ENCODE peak calls at places on chromosomes 4 and X, in four cellular contexts. D, N, L and S are unnamed samples.

GRCh38 chr4:145177906-145178538 is 2.4 kb downstream of the OTUD4 start:
- DNase-seq in L (no peak), N (peak), D (no peak), S (peak)

GRCh38 chr4:174262624-174263444 is 20.6 kb downstream of the FBXO8 start:
- DNase-seq in D (no peak), N (no peak), L (no peak), S (no peak)

GRCh38 chrX:71616672-71617529 is 1.4 kb downstream of the CXCR3 start:
- DNase-seq in L (peak), D (no peak), N (peak), S (no peak)

GRCh38 chr4:24675723-24676122 is 91.4 kb upstream of the DHX15 start:
- DNase-seq in D (no peak), N (no peak), L (no peak), S (peak)

GRCh38 chr4:6938237-6938636 is 28.6 kb downstream of the TBC1D14 start:
- DNase-seq in L (no peak), N (no peak), D (no peak), S (peak)

GRCh38 chr4:14620567-14621138 is 381.6 kb upstream of the CPEB2 start:
- DNase-seq in N (no peak), D (no peak), L (no peak), S (no peak)

GRCh38 chr4:122224348-122224747 is 72.2 kb downstream of the BLTP1 start:
- DNase-seq in D (peak), L (no peak), N (no peak), S (no peak)

GRCh38 chr4:98890698-98891097 is 38.2 kb downstream of the EIF4E start:
- DNase-seq in L (no peak), D (no peak), N (no peak), S (no peak)

GRCh38 chr4:72397314-72397713 is 171.7 kb downstream of the ADAMTS3 start:
- DNase-seq in D (no peak), N (no peak), L (no peak), S (no peak)

GRCh38 chr4:7313361-7313811 is 121.0 kb downstream of the SORCS2 start:
- DNase-seq in L (no peak), D (no peak), N (no peak), S (no peak)

GRCh38 chrX:81586091-81586490 is 384.2 kb downstream of the SH3BGRL start:
- DNase-seq in D (no peak), N (no peak), L (no peak), S (no peak)

GRCh38 chrX:130172127-130172834 is 519 bp downstream of the RAB33A start:
- DNase-seq in L (peak), N (no peak), D (no peak), S (no peak)

GRCh38 chrX:118025193-118025592 is 91.4 kb downstream of the KLHL13 start:
- DNase-seq in D (no peak), N (no peak), L (no peak), S (no peak)

GRCh38 chr4:19689511-19689910 is 562.2 kb upstream of the SLIT2 start:
- DNase-seq in N (no peak), L (no peak), D (no peak), S (no peak)

GRCh38 chr4:69764311-69764710 is 3.9 kb upstream of the SULT1B1 start:
- DNase-seq in D (no peak), N (no peak), L (no peak), S (no peak)

GRCh38 chr4:148124512-148124911 is 317.7 kb downstream of the NR3C2 start:
- DNase-seq in D (no peak), N (no peak), L (no peak), S (no peak)

GRCh38 chr4:118848901-118849300 is 13.0 kb upstream of the SEC24D start:
- DNase-seq in D (no peak), L (no peak), N (no peak), S (no peak)

GRCh38 chr4:10200869-10201268 is 84.3 kb upstream of the WDR1 start:
- DNase-seq in L (no peak), D (peak), N (no peak), S (no peak)

GRCh38 chr4:160159457-160159856 is 1056.6 kb downstream of the RAPGEF2 start:
- DNase-seq in L (no peak), D (no peak), N (no peak), S (no peak)

GRCh38 chr4:110266136-110266535 is 67.7 kb upstream of the ELOVL6 start:
- DNase-seq in D (no peak), N (no peak), L (no peak), S (no peak)

GRCh38 chr4:123120473-123120872 is 198.1 kb upstream of the NUDT6 start:
- DNase-seq in L (no peak), D (no peak), N (no peak), S (no peak)

GRCh38 chr4:4259484-4260100 is 11.6 kb upstream of the TMEM128 start:
- DNase-seq in N (peak), L (no peak), D (no peak), S (no peak)

GRCh38 chrX:49106930-49107329 is 16.6 kb downstream of the GPKOW start:
- DNase-seq in L (peak), D (no peak), N (peak), S (no peak)

GRCh38 chr4:166493828-166494432 is 620.9 kb downstream of the TLL1 start:
- DNase-seq in D (no peak), L (no peak), N (no peak), S (no peak)

GRCh38 chrX:153649178-153649914 is 2.3 kb downstream of the DUSP9 start:
- DNase-seq in N (peak), L (peak), D (peak), S (peak)

GRCh38 chr4:52750213-52750612 is 1.0 kb downstream of the ERVMER34-1 start:
- DNase-seq in D (no peak), N (no peak), L (no peak), S (no peak)

GRCh38 chrX:120514236-120514635 is 45.1 kb upstream of the LAMP2 start:
- DNase-seq in L (peak), N (peak), D (no peak), S (peak)

GRCh38 chr4:64767547-64767946 is 358.3 kb upstream of the TECRL start:
- DNase-seq in D (no peak), N (no peak), L (no peak), S (no peak)

GRCh38 chr4:83894831-83895230 is 358.9 kb downstream of the GPAT3 start:
- DNase-seq in L (no peak), D (no peak), N (no peak), S (no peak)

GRCh38 chr4:15455290-15455689 is 14.4 kb upstream of the CC2D2A start:
- DNase-seq in L (no peak), D (no peak), N (no peak), S (peak)

GRCh38 chr4:7581477-7581876 is 146.7 kb upstream of the PSAPL1 start:
- DNase-seq in L (no peak), D (peak), N (no peak), S (no peak)

DNA sequence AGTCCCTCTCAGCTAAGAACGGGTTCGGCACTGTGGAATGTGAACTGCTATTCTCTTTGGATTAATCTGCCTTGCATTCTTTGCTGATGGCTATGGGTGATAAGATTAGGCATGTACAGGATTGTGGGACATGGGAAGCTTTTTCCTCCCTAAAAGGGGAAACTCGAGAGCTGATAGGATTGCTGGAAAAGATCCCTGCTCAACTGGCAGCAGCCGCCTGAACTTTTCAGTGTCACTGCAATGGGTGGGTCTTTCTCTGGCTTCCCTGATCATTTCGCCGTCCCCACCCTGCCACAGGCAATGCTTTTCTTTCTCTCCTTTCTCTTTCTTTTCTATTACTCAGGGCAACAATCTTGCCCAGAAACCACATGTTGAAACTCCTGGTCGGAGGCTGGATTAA is 20.5 kb downstream of the PAGE2 start:
- DNase-seq in L (no peak), D (no peak), N (no peak), S (no peak)
- H3K27ac ChIP-seq in L (no peak), D (no peak), N (no peak), S (no peak)

GRCh38 chr4:5931526-5931925 is 38.6 kb upstream of the CRMP1 start:
- DNase-seq in N (no peak), L (no peak), D (no peak), S (no peak)

GRCh38 chr4:5928241-5928640 is 35.4 kb upstream of the CRMP1 start:
- DNase-seq in L (no peak), D (no peak), N (no peak), S (no peak)

GRCh38 chr4:5933996-5934831 is 41.3 kb upstream of the CRMP1 start:
- DNase-seq in N (no peak), L (no peak), D (no peak), S (no peak)

GRCh38 chr4:5930456-5930855 is 37.6 kb upstream of the CRMP1 start:
- DNase-seq in L (no peak), D (no peak), N (no peak), S (no peak)

DNA sequence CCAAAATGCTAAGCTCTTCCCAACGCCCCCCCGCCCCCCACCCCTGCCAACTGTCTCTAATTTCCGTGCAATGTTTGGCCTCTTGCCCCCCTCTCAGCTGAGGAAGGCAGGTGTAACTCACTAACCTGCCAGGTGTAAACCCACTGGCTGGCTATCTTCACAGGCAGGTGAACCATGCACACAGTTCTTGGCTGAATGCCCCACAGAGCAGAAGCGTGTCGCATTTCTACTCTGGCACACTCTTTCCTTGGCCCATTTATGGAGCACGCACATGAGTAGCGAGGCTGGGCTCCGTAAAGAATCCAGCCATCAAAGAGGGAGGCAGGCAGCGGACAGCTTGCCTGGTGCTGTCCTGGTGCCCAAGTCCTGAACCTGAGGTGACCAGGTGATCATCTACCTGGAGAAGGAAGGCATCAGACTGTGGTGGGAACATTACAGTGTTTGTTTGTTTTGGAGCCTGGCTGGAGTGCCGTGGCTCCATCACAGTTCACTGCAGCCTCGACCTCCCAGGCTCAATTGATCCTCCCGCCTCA is 39.2 kb upstream of the CRMP1 start:
- DNase-seq in N (no peak), L (no peak), D (no peak), S (no peak)
- TF ChIP-seq GABPA in N (no peak), L (no peak), D (no peak), S (no peak)

GRCh38 chr4:1765409-1766335 is 27.4 kb upstream of the FGFR3 start:
- DNase-seq in N (no peak), D (no peak), L (peak), S (no peak)

GRCh38 chr4:1767058-1767769 is 25.9 kb upstream of the FGFR3 start:
- DNase-seq in L (peak), D (peak), N (no peak), S (no peak)

GRCh38 chr4:1767770-1768366 is 25.2 kb upstream of the FGFR3 start:
- DNase-seq in L (peak), D (peak), N (peak), S (no peak)

GRCh38 chr4:1764670-1765069 is 28.4 kb upstream of the FGFR3 start:
- DNase-seq in N (no peak), L (peak), D (no peak), S (no peak)

DNA sequence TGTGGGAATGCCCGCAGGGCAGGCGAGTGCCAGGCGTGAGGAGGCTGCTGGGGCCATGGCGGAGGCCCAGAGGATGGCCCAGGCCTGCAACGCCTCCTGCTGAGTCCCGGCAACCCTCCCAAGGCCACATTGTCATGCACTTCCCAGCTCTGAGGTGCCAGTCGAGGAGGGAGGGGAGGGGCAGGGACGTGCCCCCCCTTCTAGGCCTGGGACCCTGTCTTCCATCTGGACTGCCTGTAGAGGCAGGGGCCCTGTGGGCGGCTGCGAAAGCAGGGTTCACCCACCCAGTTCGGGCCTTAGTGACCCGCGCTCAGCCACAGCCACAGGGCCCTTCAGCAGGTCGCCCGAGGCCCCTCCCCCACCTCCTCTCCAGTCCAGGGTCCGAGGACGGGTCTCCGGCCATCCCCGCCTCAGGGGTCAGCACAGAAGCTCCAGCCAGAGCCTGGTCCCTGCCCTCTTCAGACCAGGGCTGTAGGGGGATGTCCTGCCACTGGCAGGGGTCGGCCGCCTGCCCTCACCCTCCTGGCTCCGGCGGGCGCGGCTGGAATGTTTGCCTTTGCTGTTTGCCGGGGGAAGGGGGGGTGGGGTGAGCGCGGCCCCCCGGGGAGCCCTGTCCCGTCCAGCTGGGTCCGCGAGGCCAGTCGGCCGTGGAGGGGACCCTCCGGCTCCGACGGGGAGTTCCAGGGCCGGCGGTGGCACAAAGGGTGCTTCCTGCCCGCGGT is 26.6 kb upstream of the FGFR3 start:
- DNase-seq in D (peak), L (peak), N (peak), S (no peak)
- H3K27ac ChIP-seq in D (no peak), L (no peak), N (peak), S (no peak)

GRCh38 chr4:73967891-73968290 is 13.9 kb downstream of the PF4 start:
- DNase-seq in N (no peak), L (no peak), D (no peak), S (no peak)
- TF ChIP-seq GABPA in N (no peak), L (no peak), D (no peak), S (no peak)